ENCODE peak calls at places on chromosomes 13 and 19, in eight cellular contexts. One of them, this sample, is unnamed.
A peak's percentile ranks its signal among the peaks of the same experiment; 100 is the strongest.

GRCh38 chr19:10352764-10353671 is 13.6 kb upstream of the ICAM3 start:
- DNase-seq in astrocyte: no peak
- DNase-seq in brain microvascular endothelial cell: no peak
- DNase-seq in A549: no peak
- DNase-seq in fibroblast of mammary gland: peak; percentile 40
- DNase-seq in thoracic aorta: no peak
- DNase-seq in foreskin keratinocyte: no peak
- DNase-seq in right lobe of liver: peak; percentile 83
- DNase-seq in this sample: no peak

GRCh38 chr13:89150362-89150761 is 1479.2 kb downstream of the SLITRK5 start:
- DNase-seq in astrocyte: peak; percentile 14
- DNase-seq in brain microvascular endothelial cell: no peak
- DNase-seq in A549: no peak
- DNase-seq in fibroblast of mammary gland: no peak
- DNase-seq in thoracic aorta: no peak
- DNase-seq in foreskin keratinocyte: no peak
- DNase-seq in right lobe of liver: no peak
- DNase-seq in this sample: no peak

GRCh38 chr13:99208845-99209527 is 8.3 kb downstream of the UBAC2 start:
- DNase-seq in astrocyte: no peak
- DNase-seq in brain microvascular endothelial cell: no peak
- DNase-seq in A549: no peak
- DNase-seq in fibroblast of mammary gland: no peak
- DNase-seq in thoracic aorta: no peak
- DNase-seq in foreskin keratinocyte: no peak
- DNase-seq in right lobe of liver: no peak
- DNase-seq in this sample: no peak

GRCh38 chr13:32032780-32033179 is 1.2 kb downstream of the FRY start:
- DNase-seq in astrocyte: no peak
- DNase-seq in brain microvascular endothelial cell: no peak
- DNase-seq in A549: no peak
- DNase-seq in fibroblast of mammary gland: no peak
- DNase-seq in thoracic aorta: no peak
- DNase-seq in foreskin keratinocyte: no peak
- DNase-seq in right lobe of liver: no peak
- DNase-seq in this sample: no peak

GRCh38 chr19:58570770-58571574 is 2.2 kb downstream of the MZF1 start:
- DNase-seq in astrocyte: no peak
- DNase-seq in brain microvascular endothelial cell: no peak
- DNase-seq in A549: no peak
- DNase-seq in fibroblast of mammary gland: no peak
- DNase-seq in thoracic aorta: no peak
- DNase-seq in foreskin keratinocyte: no peak
- DNase-seq in right lobe of liver: peak; percentile 28
- DNase-seq in this sample: no peak

GRCh38 chr13:19927117-19927734 is 31.3 kb upstream of the ZMYM2 start:
- DNase-seq in astrocyte: peak; percentile 8
- DNase-seq in brain microvascular endothelial cell: no peak
- DNase-seq in A549: peak; percentile 34
- DNase-seq in fibroblast of mammary gland: peak; percentile 57
- DNase-seq in thoracic aorta: no peak
- DNase-seq in foreskin keratinocyte: no peak
- DNase-seq in right lobe of liver: no peak
- DNase-seq in this sample: no peak

GRCh38 chr19:1400281-1401137 is 833 bp downstream of the GAMT start:
- DNase-seq in astrocyte: no peak
- DNase-seq in brain microvascular endothelial cell: no peak
- DNase-seq in A549: no peak
- DNase-seq in fibroblast of mammary gland: peak; percentile 42
- DNase-seq in thoracic aorta: no peak
- DNase-seq in foreskin keratinocyte: no peak
- DNase-seq in right lobe of liver: peak; percentile 93
- DNase-seq in this sample: no peak

GRCh38 chr19:58544591-58545285 is 874 bp downstream of the TRIM28 start:
- DNase-seq in astrocyte: no peak
- DNase-seq in brain microvascular endothelial cell: no peak
- DNase-seq in A549: peak; percentile 75
- DNase-seq in fibroblast of mammary gland: peak; percentile 41
- DNase-seq in thoracic aorta: no peak
- DNase-seq in foreskin keratinocyte: no peak
- DNase-seq in right lobe of liver: peak; percentile 75
- DNase-seq in this sample: peak; percentile 88

GRCh38 chr13:49499889-49500660 is 4.3 kb downstream of the PHF11 start:
- DNase-seq in astrocyte: peak; percentile 83
- DNase-seq in brain microvascular endothelial cell: peak; percentile 63
- DNase-seq in A549: no peak
- DNase-seq in fibroblast of mammary gland: peak; percentile 74
- DNase-seq in thoracic aorta: no peak
- DNase-seq in foreskin keratinocyte: no peak
- DNase-seq in right lobe of liver: no peak
- DNase-seq in this sample: no peak

GRCh38 chr13:40017662-40018262 is 362.3 kb downstream of the COG6 start:
- DNase-seq in astrocyte: no peak
- DNase-seq in brain microvascular endothelial cell: no peak
- DNase-seq in A549: no peak
- DNase-seq in fibroblast of mammary gland: no peak
- DNase-seq in thoracic aorta: no peak
- DNase-seq in foreskin keratinocyte: no peak
- DNase-seq in right lobe of liver: no peak
- DNase-seq in this sample: no peak
- TF ChIP-seq CTCF in astrocyte: no peak
- TF ChIP-seq CTCF in brain microvascular endothelial cell: no peak
- TF ChIP-seq CTCF in A549: no peak
- TF ChIP-seq CTCF in fibroblast of mammary gland: no peak
- TF ChIP-seq CTCF in thoracic aorta: no peak
- TF ChIP-seq CTCF in foreskin keratinocyte: no peak
- TF ChIP-seq CTCF in right lobe of liver: no peak
- TF ChIP-seq CTCF in this sample: no peak

GRCh38 chr19:48833977-48834376 is 2.3 kb downstream of the HSD17B14 start:
- DNase-seq in astrocyte: no peak
- DNase-seq in brain microvascular endothelial cell: no peak
- DNase-seq in A549: no peak
- DNase-seq in fibroblast of mammary gland: no peak
- DNase-seq in thoracic aorta: no peak
- DNase-seq in foreskin keratinocyte: no peak
- DNase-seq in right lobe of liver: no peak
- DNase-seq in this sample: no peak

GRCh38 chr19:48837586-48838191 is 1.4 kb upstream of the HSD17B14 start:
- DNase-seq in astrocyte: no peak
- DNase-seq in brain microvascular endothelial cell: no peak
- DNase-seq in A549: no peak
- DNase-seq in fibroblast of mammary gland: no peak
- DNase-seq in thoracic aorta: no peak
- DNase-seq in foreskin keratinocyte: no peak
- DNase-seq in right lobe of liver: no peak
- DNase-seq in this sample: no peak

GRCh38 chr19:48836089-48837017 is at the start of gene HSD17B14:
- DNase-seq in astrocyte: peak; percentile 59
- DNase-seq in brain microvascular endothelial cell: peak; percentile 11
- DNase-seq in A549: no peak
- DNase-seq in fibroblast of mammary gland: peak; percentile 17
- DNase-seq in thoracic aorta: no peak
- DNase-seq in foreskin keratinocyte: no peak
- DNase-seq in right lobe of liver: peak; percentile 49
- DNase-seq in this sample: no peak

GRCh38 chr19:48835734-48836088 is 580 bp downstream of the HSD17B14 start:
- DNase-seq in astrocyte: peak; percentile 50
- DNase-seq in brain microvascular endothelial cell: peak; percentile 80
- DNase-seq in A549: peak; percentile 94
- DNase-seq in fibroblast of mammary gland: peak; percentile 84
- DNase-seq in thoracic aorta: peak; percentile 80
- DNase-seq in foreskin keratinocyte: peak; percentile 53
- DNase-seq in right lobe of liver: peak; percentile 93
- DNase-seq in this sample: peak; percentile 94

DNA sequence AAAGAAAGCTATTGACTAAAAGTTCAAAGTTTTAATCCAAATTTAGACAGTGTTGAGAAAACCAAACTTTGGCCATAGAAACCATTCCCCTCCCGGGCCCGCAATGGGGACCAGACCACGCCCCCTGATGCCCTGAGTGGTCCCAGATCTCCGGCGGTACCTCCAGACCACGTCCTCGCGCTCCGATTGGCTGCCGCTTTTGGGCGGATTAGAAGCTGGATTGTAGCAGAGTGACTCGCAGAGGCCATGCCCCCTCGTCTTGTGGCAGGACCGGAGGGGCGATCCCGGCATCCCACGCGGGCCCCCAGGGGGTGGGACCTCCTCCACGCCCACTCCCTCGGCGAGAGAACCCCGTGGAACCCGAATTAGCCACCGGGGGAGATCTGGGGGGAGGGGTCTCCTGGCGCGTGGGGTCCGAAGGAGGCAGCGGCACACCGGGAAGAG is 812 bp upstream of the HSD17B14 start:
- DNase-seq in astrocyte: peak; percentile 82
- DNase-seq in brain microvascular endothelial cell: peak; percentile 86
- DNase-seq in A549: peak; percentile 99
- DNase-seq in fibroblast of mammary gland: peak; percentile 83
- DNase-seq in thoracic aorta: peak; percentile 69
- DNase-seq in foreskin keratinocyte: no peak
- DNase-seq in right lobe of liver: peak; percentile 87
- DNase-seq in this sample: no peak
- TF ChIP-seq CTCF in astrocyte: no peak
- TF ChIP-seq CTCF in brain microvascular endothelial cell: no peak
- TF ChIP-seq CTCF in A549: no peak
- TF ChIP-seq CTCF in fibroblast of mammary gland: no peak
- TF ChIP-seq CTCF in thoracic aorta: no peak
- TF ChIP-seq CTCF in foreskin keratinocyte: no peak
- TF ChIP-seq CTCF in right lobe of liver: no peak
- TF ChIP-seq CTCF in this sample: no peak

GRCh38 chr19:17752865-17753639 is 1.8 kb downstream of the FCHO1 start:
- DNase-seq in astrocyte: no peak
- DNase-seq in brain microvascular endothelial cell: no peak
- DNase-seq in A549: no peak
- DNase-seq in fibroblast of mammary gland: no peak
- DNase-seq in thoracic aorta: no peak
- DNase-seq in foreskin keratinocyte: no peak
- DNase-seq in right lobe of liver: no peak
- DNase-seq in this sample: no peak

GRCh38 chr19:17755533-17755885 is 4.2 kb downstream of the FCHO1 start:
- DNase-seq in astrocyte: no peak
- DNase-seq in brain microvascular endothelial cell: no peak
- DNase-seq in A549: peak; percentile 40
- DNase-seq in fibroblast of mammary gland: no peak
- DNase-seq in thoracic aorta: no peak
- DNase-seq in foreskin keratinocyte: no peak
- DNase-seq in right lobe of liver: no peak
- DNase-seq in this sample: no peak

GRCh38 chr19:17753976-17754375 is 2.7 kb downstream of the FCHO1 start:
- DNase-seq in astrocyte: no peak
- DNase-seq in brain microvascular endothelial cell: no peak
- DNase-seq in A549: no peak
- DNase-seq in fibroblast of mammary gland: no peak
- DNase-seq in thoracic aorta: no peak
- DNase-seq in foreskin keratinocyte: no peak
- DNase-seq in right lobe of liver: no peak
- DNase-seq in this sample: no peak

GRCh38 chr19:17755977-17756670 is 4.8 kb downstream of the FCHO1 start:
- DNase-seq in astrocyte: peak; percentile 56
- DNase-seq in brain microvascular endothelial cell: peak; percentile 25
- DNase-seq in A549: peak; percentile 49
- DNase-seq in fibroblast of mammary gland: peak; percentile 32
- DNase-seq in thoracic aorta: no peak
- DNase-seq in foreskin keratinocyte: no peak
- DNase-seq in right lobe of liver: no peak
- DNase-seq in this sample: peak; percentile 39

DNA sequence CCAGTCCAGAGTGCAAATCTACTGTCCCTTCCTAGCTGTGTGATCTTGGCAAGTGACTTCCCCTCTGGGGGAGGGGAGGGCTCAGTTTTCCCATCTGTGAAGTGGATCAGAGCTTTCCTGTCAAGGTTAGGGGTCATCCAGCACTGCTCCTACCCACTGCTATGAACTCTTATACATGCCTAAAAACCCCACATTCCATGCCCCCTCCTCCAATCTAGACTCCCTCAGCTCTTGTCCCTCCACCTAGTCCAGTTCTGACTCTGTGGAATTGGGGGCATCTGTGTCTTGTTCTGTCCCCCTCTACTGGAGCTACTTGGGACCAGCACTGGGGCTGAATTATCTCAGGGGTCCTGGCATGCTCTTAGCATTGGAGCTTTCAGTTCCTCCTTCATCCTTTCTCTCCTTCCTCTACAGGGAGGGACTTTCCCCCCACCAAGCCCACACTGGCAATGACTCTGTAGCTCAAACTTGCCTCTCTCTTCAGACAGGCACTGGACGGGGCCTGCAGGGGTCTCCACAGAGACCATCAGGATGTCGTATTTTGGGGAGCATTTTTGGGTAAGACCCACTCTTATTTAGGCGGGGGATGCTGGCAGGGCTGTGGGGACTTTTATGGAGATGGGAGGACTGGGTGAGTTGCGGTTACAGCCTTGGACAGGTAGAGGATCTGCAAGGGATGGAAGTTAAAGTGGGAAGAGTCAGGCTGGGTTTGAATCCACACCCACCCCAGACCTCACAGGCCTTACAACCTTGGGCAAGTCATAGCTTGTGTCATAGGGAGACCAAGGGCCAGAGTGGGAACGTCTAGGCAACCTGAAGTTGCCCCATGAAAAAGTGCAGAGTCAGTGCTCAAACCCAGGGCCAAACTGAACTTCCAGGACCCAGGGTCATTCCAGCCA is 3.6 kb downstream of the FCHO1 start:
- DNase-seq in astrocyte: no peak
- DNase-seq in brain microvascular endothelial cell: no peak
- DNase-seq in A549: no peak
- DNase-seq in fibroblast of mammary gland: no peak
- DNase-seq in thoracic aorta: no peak
- DNase-seq in foreskin keratinocyte: no peak
- DNase-seq in right lobe of liver: no peak
- DNase-seq in this sample: no peak
- TF ChIP-seq CTCF in astrocyte: no peak
- TF ChIP-seq CTCF in brain microvascular endothelial cell: no peak
- TF ChIP-seq CTCF in A549: no peak
- TF ChIP-seq CTCF in fibroblast of mammary gland: no peak
- TF ChIP-seq CTCF in thoracic aorta: no peak
- TF ChIP-seq CTCF in foreskin keratinocyte: no peak
- TF ChIP-seq CTCF in right lobe of liver: no peak
- TF ChIP-seq CTCF in this sample: no peak

DNA sequence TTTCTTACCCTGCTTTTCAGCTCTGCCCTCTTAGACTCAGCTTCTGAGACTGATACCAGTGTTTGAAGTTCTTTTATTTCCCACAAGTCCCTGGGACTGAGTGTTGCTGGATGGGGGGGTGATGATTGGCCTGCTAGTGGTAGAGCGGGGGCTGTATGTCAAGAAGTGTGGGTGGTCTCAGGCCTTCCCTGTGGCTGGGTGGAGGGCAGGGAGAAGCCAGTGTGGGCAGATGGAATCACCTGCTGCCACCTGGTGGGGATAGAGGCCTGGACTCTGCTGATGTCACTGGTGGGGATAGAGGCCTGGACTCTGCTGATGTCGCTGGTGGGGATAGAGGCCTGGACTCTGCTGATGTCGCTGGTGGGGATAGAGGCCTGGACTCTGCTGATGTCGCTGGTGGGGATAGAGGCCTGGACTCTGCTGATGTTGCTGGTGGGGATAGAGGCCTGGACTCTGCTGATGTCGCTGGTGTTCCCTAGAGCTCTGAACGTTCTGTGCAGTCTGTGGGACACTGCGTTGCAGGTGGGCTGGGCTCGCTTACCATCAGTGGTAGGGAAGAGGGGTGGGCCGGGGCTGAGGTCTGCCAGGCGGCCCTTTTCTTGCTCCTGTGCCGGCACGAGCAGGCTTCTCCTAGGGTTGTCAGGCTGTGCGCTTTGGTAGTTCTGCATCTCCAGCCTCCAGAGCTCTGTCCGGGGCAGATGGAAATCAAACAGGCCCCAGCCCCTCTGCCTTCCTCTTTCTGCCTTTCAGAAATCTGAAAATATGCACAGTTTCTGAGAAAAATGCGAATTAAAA is 101.3 kb downstream of the ARHGEF7 start:
- DNase-seq in astrocyte: no peak
- DNase-seq in brain microvascular endothelial cell: no peak
- DNase-seq in A549: peak; percentile 36
- DNase-seq in fibroblast of mammary gland: peak; percentile 30
- DNase-seq in thoracic aorta: no peak
- DNase-seq in foreskin keratinocyte: no peak
- DNase-seq in right lobe of liver: no peak
- DNase-seq in this sample: peak; percentile 22
- TF ChIP-seq CTCF in astrocyte: peak; percentile 31
- TF ChIP-seq CTCF in brain microvascular endothelial cell: peak; percentile 71
- TF ChIP-seq CTCF in A549: peak; percentile 39
- TF ChIP-seq CTCF in fibroblast of mammary gland: peak; percentile 44
- TF ChIP-seq CTCF in thoracic aorta: peak; percentile 54
- TF ChIP-seq CTCF in foreskin keratinocyte: peak; percentile 63
- TF ChIP-seq CTCF in right lobe of liver: peak; percentile 30
- TF ChIP-seq CTCF in this sample: no peak